ENCODE peak calls at places on chromosomes 1 and 21, in six cellular contexts. S is GM23338; T is CD8-positive, alpha-beta T cell; I is adrenal gland; F is choroid plexus epithelial cell; R is astrocyte of the spinal cord. E is an unnamed sample.

GRCh38 chr1:17511188-17511587 is 28.3 kb upstream of the ARHGEF10L start:
- DNase-seq in S (no peak), T (no peak), I (no peak), F (no peak), R (no peak), E (no peak)

GRCh38 chr1:164772635-164773034 is 213.7 kb downstream of the PBX1 start:
- DNase-seq in S (no peak), T (no peak), I (peak; percentile 80), F (peak; percentile 93), R (peak; percentile 91), E (peak; percentile 75)

GRCh38 chr1:33017175-33017574 is 19.5 kb downstream of the AK2 start:
- DNase-seq in S (no peak), T (no peak), I (no peak), F (no peak), R (no peak), E (no peak)

GRCh38 chr21:45102391-45102932 is 28.1 kb downstream of the ADARB1 start:
- DNase-seq in S (peak; percentile 31), T (no peak), I (no peak), F (peak; percentile 60), R (no peak), E (no peak)

GRCh38 chr1:53890522-53890941 is 935 bp upstream of the YIPF1 start:
- DNase-seq in S (no peak), T (no peak), I (no peak), F (no peak), R (no peak), E (no peak)

GRCh38 chr1:55702064-55702463 is 486.9 kb upstream of the USP24 start:
- DNase-seq in S (peak; percentile 61), T (no peak), I (no peak), F (peak; percentile 80), R (no peak), E (no peak)

GRCh38 chr1:24930703-24931480 is 816 bp upstream of the RUNX3 start:
- DNase-seq in S (peak; percentile 35), T (no peak), I (no peak), F (no peak), R (no peak), E (no peak)

GRCh38 chr21:35036521-35037383 is 12.3 kb downstream of the RUNX1 start:
- DNase-seq in S (no peak), T (no peak), I (no peak), F (no peak), R (no peak), E (no peak)

GRCh38 chr21:21788591-21788990 is 790.4 kb downstream of the NCAM2 start:
- DNase-seq in S (no peak), T (no peak), I (no peak), F (peak; percentile 53), R (no peak), E (no peak)

GRCh38 chr1:24415910-24416665 is 486 bp downstream of the NIPAL3 start:
- DNase-seq in S (peak; percentile 53), T (no peak), I (no peak), F (peak; percentile 36), R (peak; percentile 26), E (peak; percentile 52)

GRCh38 chr1:226408285-226409184 is 642 bp upstream of the PARP1 start:
- DNase-seq in S (no peak), T (no peak), I (peak; percentile 37), F (no peak), R (no peak), E (peak; percentile 25)

GRCh38 chr1:247243738-247244137 is 12.1 kb upstream of the VN1R5 start:
- DNase-seq in S (no peak), T (no peak), I (no peak), F (no peak), R (no peak), E (no peak)

GRCh38 chr1:20442920-20443625 is 42.9 kb downstream of the CAMK2N1 start:
- DNase-seq in S (no peak), T (no peak), I (no peak), F (no peak), R (no peak), E (no peak)

GRCh38 chr1:89610457-89610991 is 22.4 kb upstream of the LRRC8C start:
- DNase-seq in S (no peak), T (peak; percentile 59), I (no peak), F (no peak), R (no peak), E (no peak)

GRCh38 chr1:68232354-68233148 is at the start of gene WLS:
- DNase-seq in S (peak; percentile 89), T (no peak), I (peak; percentile 76), F (peak; percentile 80), R (peak; percentile 78), E (peak; percentile 92)

GRCh38 chr1:220696226-220696862 is 6.2 kb downstream of the C1orf115 start:
- DNase-seq in S (no peak), T (no peak), I (no peak), F (no peak), R (no peak), E (no peak)

GRCh38 chr1:29700522-29700921 is 464.2 kb downstream of the PTPRU start:
- DNase-seq in S (no peak), T (no peak), I (no peak), F (no peak), R (no peak), E (no peak)

GRCh38 chr1:68623700-68624099 is 126.8 kb upstream of the DEPDC1 start:
- DNase-seq in S (no peak), T (no peak), I (no peak), F (no peak), R (no peak), E (peak; percentile 57)

GRCh38 chr1:206464456-206464964 is 5.8 kb upstream of the IKBKE start:
- DNase-seq in S (no peak), T (no peak), I (no peak), F (peak; percentile 98), R (peak; percentile 94), E (no peak)

GRCh38 chr1:211625040-211625439 is 46.1 kb upstream of the SLC30A1 start:
- DNase-seq in S (peak; percentile 24), T (peak; percentile 32), I (no peak), F (peak; percentile 49), R (peak; percentile 28), E (no peak)

GRCh38 chr1:21362096-21362495 is 71.8 kb upstream of the ECE1 start:
- DNase-seq in S (no peak), T (no peak), I (no peak), F (no peak), R (no peak), E (no peak)

GRCh38 chr1:20185834-20186782 is at the start of the genes PLA2G2C and UBXN10:
- DNase-seq in S (peak; percentile 85), T (peak; percentile 33), I (peak; percentile 69), F (no peak), R (no peak), E (peak; percentile 88)

GRCh38 chr1:219201656-219202055 is 28.0 kb downstream of the LYPLAL1 start:
- DNase-seq in S (no peak), T (no peak), I (no peak), F (peak; percentile 61), R (no peak), E (no peak)

GRCh38 chr1:77834771-77835334 is 53.6 kb upstream of the NEXN start:
- DNase-seq in S (peak; percentile 9), T (no peak), I (no peak), F (peak; percentile 80), R (peak; percentile 66), E (no peak)

GRCh38 chr1:13694886-13695684 is 4.9 kb upstream of the PRDM2 start:
- DNase-seq in S (no peak), T (no peak), I (no peak), F (no peak), R (no peak), E (no peak)

GRCh38 chr1:3921786-3922185 is 21.7 kb upstream of the C1orf174 start:
- DNase-seq in S (no peak), T (no peak), I (no peak), F (no peak), R (no peak), E (no peak)

GRCh38 chr1:227805606-227806197 is 9.8 kb upstream of the PRSS38 start:
- DNase-seq in S (no peak), T (no peak), I (no peak), F (peak; percentile 65), R (peak; percentile 97), E (no peak)

GRCh38 chr1:212218911-212219310 is 66.3 kb upstream of the PPP2R5A start:
- DNase-seq in S (no peak), T (no peak), I (no peak), F (peak; percentile 93), R (peak; percentile 81), E (no peak)

GRCh38 chr1:155000725-155001437 is 1.7 kb upstream of the ZBTB7B start:
- DNase-seq in S (peak; percentile 98), T (peak; percentile 74), I (peak; percentile 94), F (peak; percentile 88), R (peak; percentile 93), E (peak; percentile 93)

GRCh38 chr1:155001438-155001687 is 1.2 kb upstream of the ZBTB7B start:
- DNase-seq in S (no peak), T (no peak), I (no peak), F (no peak), R (no peak), E (no peak)

GRCh38 chr1:154999651-155000474 is 2.7 kb upstream of the ZBTB7B start:
- DNase-seq in S (peak; percentile 79), T (no peak), I (no peak), F (no peak), R (no peak), E (peak; percentile 27)

GRCh38 chr1:154998818-154999650 is 3.6 kb upstream of the ZBTB7B start:
- DNase-seq in S (peak; percentile 94), T (peak; percentile 70), I (peak; percentile 71), F (peak; percentile 72), R (peak; percentile 70), E (peak; percentile 89)

DNA sequence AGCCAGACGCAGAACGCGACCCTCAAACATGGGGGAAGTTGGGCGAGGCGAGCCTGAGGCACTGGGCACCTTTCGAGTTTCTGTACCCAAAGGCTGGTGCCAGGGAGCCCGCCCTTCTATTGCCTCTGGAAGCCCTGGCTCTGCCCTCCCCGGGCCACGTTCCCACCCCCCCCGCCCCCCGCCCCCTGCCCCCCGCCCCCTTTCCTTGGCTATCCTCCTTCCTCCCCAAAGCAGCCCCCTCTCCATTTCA is 2.2 kb upstream of the ZBTB7B start:
- DNase-seq in S (no peak), T (no peak), I (peak; percentile 63), F (no peak), R (no peak), E (peak; percentile 76)
- H3K4me3 ChIP-seq in S (peak overlapping the region; percentile 90), T (peak overlapping the region; percentile 99), I (no peak overlapping the region), F (peak overlapping the region; percentile 78), R (peak overlapping the region; percentile 61), E (peak overlapping the region; percentile 87)

GRCh38 chr1:148354284-148354869 is 128.7 kb downstream of the PPIAL4G start:
- DNase-seq in S (peak; percentile 58), T (no peak), I (no peak), F (no peak), R (no peak), E (no peak)
- H3K4me3 ChIP-seq in S (peak overlapping the region; percentile 75), T (no peak overlapping the region), I (no peak overlapping the region), F (peak overlapping the region; percentile 36), R (no peak overlapping the region), E (no peak overlapping the region)

DNA sequence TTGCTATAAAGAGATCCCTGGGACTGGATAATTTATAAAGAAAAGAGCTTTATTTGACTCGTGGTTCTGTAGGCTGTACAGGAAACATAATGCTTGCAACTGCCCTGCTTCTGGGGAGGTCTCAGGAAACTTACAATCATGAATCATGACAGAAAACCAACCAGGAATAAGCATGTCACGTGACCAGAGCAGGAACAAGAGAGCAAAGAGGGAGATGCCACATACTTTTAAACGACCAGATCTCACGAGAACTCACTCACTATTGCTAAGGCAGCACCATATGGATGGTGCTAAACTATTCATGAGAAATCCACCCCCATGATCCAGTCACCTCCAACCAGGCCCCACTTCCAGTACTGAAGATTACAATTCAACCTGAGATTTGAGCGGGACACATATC is 49.8 kb upstream of the RCC1 start:
- DNase-seq in S (no peak), T (no peak), I (no peak), F (peak; percentile 90), R (peak; percentile 75), E (no peak)
- H3K4me3 ChIP-seq in S (no peak overlapping the region), T (no peak overlapping the region), I (no peak overlapping the region), F (no peak overlapping the region), R (no peak overlapping the region), E (no peak overlapping the region)

GRCh38 chr21:33554236-33554981 is 11.6 kb downstream of the SON start:
- DNase-seq in S (no peak), T (no peak), I (no peak), F (no peak), R (no peak), E (no peak)
- H3K4me3 ChIP-seq in S (no peak overlapping the region), T (no peak overlapping the region), I (no peak overlapping the region), F (no peak overlapping the region), R (no peak overlapping the region), E (no peak overlapping the region)

E was measured in right cardiac atrium.